ENCODE peak calls at places on chromosomes 1 and 21, in ten cellular contexts. N is body of pancreas, E is tibial nerve, Z is tibial artery, H is lung, A is mammary epithelial cell, B is hepatocyte, X is cardiac muscle cell, R is testis, S is psoas muscle. P is an unnamed sample.
A peak's percentile ranks its signal among the peaks of the same experiment; 100 is the strongest.

GRCh38 chr1:181588631-181589030 is 105.3 kb downstream of the CACNA1E start:
- DNase-seq in R (no peak), Z (no peak), B (no peak), H (no peak), E (no peak), N (no peak), S (no peak), X (no peak), A (peak; percentile 68), P (no peak)

GRCh38 chr1:17356387-17356992 is 15.5 kb upstream of the PADI6 start:
- DNase-seq in E (no peak), B (no peak), N (no peak), A (no peak), R (no peak), X (no peak), S (no peak), Z (no peak), H (no peak), P (no peak)

GRCh38 chr1:221815660-221816059 is 73.8 kb upstream of the DUSP10 start:
- DNase-seq in R (no peak), A (no peak), Z (no peak), H (no peak), N (no peak), B (no peak), S (no peak), X (no peak), E (no peak), P (no peak)

GRCh38 chr1:56797079-56797685 is 22.0 kb downstream of the FYB2 start:
- DNase-seq in E (no peak), R (peak; percentile 20), X (no peak), B (no peak), A (no peak), N (no peak), S (no peak), Z (no peak), H (no peak), P (no peak)

GRCh38 chr1:91827094-91828006 is 58.6 kb downstream of the TGFBR3 start:
- DNase-seq in R (no peak), H (no peak), E (no peak), B (peak; percentile 61), Z (no peak), A (peak; percentile 51), N (peak; percentile 65), X (no peak), S (no peak), P (no peak)

GRCh38 chr1:59290173-59290954 is 6.5 kb upstream of the FGGY start:
- DNase-seq in E (no peak), H (peak; percentile 51), N (peak; percentile 65), S (peak; percentile 46), A (peak; percentile 68), X (peak; percentile 67), Z (no peak), B (peak; percentile 69), R (no peak), P (peak; percentile 16)

GRCh38 chr1:54614024-54614423 is 9.3 kb downstream of the FAM151A start:
- DNase-seq in X (no peak), S (no peak), A (no peak), H (no peak), E (no peak), Z (no peak), R (no peak), N (no peak), B (no peak), P (no peak)

GRCh38 chr21:25313891-25314646 is 293.2 kb downstream of the MRPL39 start:
- DNase-seq in X (peak; percentile 57), R (no peak), B (no peak), A (no peak), E (no peak), H (no peak), Z (no peak), N (no peak), S (no peak), P (peak; percentile 12)

GRCh38 chr1:201712387-201713092 is 116.4 kb upstream of the IPO9 start:
- DNase-seq in X (no peak), R (no peak), H (no peak), E (no peak), Z (peak; percentile 73), N (no peak), S (no peak), B (no peak), A (no peak), P (no peak)

GRCh38 chr1:201710632-201711031 is 118.3 kb upstream of the IPO9 start:
- DNase-seq in N (no peak), X (no peak), S (no peak), R (no peak), B (no peak), H (no peak), Z (no peak), A (peak; percentile 23), E (no peak), P (no peak)

GRCh38 chr1:201713093-201713810 is 115.7 kb upstream of the IPO9 start:
- DNase-seq in Z (peak; percentile 99), R (peak; percentile 85), A (peak; percentile 94), N (peak; percentile 88), H (peak; percentile 90), B (peak; percentile 95), E (peak; percentile 91), S (peak; percentile 93), X (peak; percentile 100), P (peak; percentile 99)

GRCh38 chr1:201711101-201711597 is 117.8 kb upstream of the IPO9 start:
- DNase-seq in N (no peak), A (no peak), X (peak; percentile 30), E (no peak), S (no peak), B (no peak), H (no peak), R (no peak), Z (peak; percentile 80), P (no peak)

DNA sequence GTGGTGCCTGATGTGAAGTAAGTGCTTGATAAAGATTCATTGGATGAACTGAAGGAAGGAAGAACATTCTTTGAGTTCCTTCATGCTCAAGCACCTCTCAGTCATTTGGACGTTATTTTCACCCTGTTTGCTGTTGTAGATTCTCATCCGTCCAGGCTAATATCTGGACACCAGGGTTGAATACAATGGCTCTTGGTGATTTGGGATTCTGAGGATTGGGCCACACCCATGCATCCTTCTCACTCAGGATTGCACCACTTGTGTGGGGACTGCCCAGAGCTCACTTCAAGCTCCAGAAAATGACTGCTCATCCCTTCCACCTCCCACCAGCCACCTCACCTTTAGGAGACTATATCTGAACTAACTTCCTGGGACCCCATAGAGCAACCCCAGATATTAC is 117.1 kb upstream of the IPO9 start:
- DNase-seq in A (no peak), Z (peak; percentile 70), H (no peak), N (no peak), X (no peak), S (no peak), R (no peak), E (no peak), B (no peak), P (no peak)
- H3K4me1 ChIP-seq in A (peaks cover 55% of the 10 kb centered on the region), Z (no peaks in the 10 kb centered on the region), H (peaks cover 34% of the 10 kb centered on the region), N (peaks cover 36% of the 10 kb centered on the region), X (peaks cover 30% of the 10 kb centered on the region), S (peaks cover 48% of the 10 kb centered on the region), R (peaks cover 39% of the 10 kb centered on the region), E (peaks cover 83% of the 10 kb centered on the region), B (peaks cover 38% of the 10 kb centered on the region), P (peaks cover 59% of the 10 kb centered on the region)

DNA sequence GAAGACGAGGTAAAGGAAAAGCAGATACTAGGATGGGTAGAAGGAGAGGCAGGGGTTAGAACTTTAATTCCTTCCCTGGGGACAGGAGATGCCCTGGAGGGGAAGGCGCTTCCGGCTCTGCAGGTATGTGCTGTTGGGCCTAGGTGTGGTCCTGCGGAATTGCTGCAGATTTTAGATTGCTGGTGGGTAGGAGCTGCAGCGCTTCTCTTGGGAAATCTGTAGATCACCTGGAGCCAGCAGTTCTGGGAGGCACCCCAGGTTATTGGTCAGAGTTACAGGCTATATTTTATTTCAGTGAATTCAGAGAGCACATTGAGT is 1.1 kb downstream of the MGST3 start:
- DNase-seq in X (no peak), E (no peak), S (no peak), H (no peak), Z (no peak), A (no peak), N (peak; percentile 22), R (peak; percentile 35), B (no peak), P (no peak)
- H3K4me1 ChIP-seq in X (peaks cover 17% of the 10 kb centered on the region), E (peaks cover 61% of the 10 kb centered on the region), S (peaks cover 50% of the 10 kb centered on the region), H (peaks cover 17% of the 10 kb centered on the region), Z (no peaks in the 10 kb centered on the region), A (peaks cover 18% of the 10 kb centered on the region), N (peaks cover 44% of the 10 kb centered on the region), R (peaks cover 39% of the 10 kb centered on the region), B (peaks cover 32% of the 10 kb centered on the region), P (peaks cover 13% of the 10 kb centered on the region)

GRCh38 chr1:204145033-204145504 is 6.8 kb downstream of the ETNK2 start:
- DNase-seq in E (no peak), H (no peak), S (no peak), N (no peak), R (no peak), B (no peak), A (peak; percentile 17), X (no peak), Z (no peak), P (no peak)

GRCh38 chr1:204141131-204141530 is 10.7 kb downstream of the ETNK2 start:
- DNase-seq in H (no peak), R (no peak), X (no peak), N (no peak), B (no peak), E (no peak), A (no peak), S (no peak), Z (no peak), P (no peak)

GRCh38 chr1:204142032-204142974 is 9.5 kb downstream of the ETNK2 start:
- DNase-seq in Z (no peak), H (no peak), X (no peak), A (no peak), R (no peak), N (no peak), S (no peak), E (no peak), B (no peak), P (no peak)

GRCh38 chr1:204146309-204146708 is 5.5 kb downstream of the ETNK2 start:
- DNase-seq in N (no peak), R (no peak), A (no peak), E (no peak), Z (no peak), X (no peak), H (no peak), B (no peak), S (no peak), P (no peak)

DNA sequence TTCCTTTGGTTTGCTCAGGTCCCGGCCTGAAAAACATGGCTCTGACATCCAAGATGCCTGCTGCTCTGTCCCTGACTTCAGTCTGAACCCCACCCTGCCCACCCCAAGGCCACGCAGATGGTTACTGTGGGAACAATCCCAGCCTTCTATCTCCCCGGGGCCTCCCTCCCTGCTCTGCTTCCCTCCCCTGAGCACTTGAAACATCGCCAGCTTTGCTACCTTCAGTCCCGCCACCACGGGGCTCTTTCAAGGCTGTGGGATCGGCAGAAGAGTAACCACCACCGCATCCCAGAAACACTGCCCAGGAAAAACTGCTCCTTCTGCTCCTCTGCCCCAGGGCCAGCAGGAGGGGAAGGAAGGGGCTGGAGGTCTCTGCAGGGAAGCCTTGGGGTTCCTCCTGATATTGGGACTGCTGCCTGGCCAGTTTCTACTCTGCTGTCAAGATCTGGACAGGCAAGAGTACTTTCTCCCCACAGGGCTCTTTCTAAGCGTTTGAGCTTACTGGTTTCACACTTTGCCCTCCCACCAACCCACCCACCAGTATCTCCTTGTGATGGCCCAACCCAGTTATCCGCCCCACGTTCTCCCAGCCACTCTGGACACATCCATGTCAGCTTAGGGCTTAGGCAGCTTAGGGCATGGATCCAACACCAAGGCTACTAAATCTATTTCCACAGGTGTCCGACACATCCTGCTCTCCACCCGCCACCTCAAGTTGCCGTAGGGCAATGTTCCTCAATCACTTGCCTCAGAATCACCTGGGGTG is 8.4 kb downstream of the ETNK2 start:
- DNase-seq in B (no peak), X (no peak), A (no peak), N (peak; percentile 42), H (no peak), S (no peak), Z (no peak), R (peak; percentile 84), E (no peak), P (no peak)
- H3K4me1 ChIP-seq in B (no peaks in the 10 kb centered on the region), X (no peaks in the 10 kb centered on the region), A (no peaks in the 10 kb centered on the region), N (peaks cover 14% of the 10 kb centered on the region), H (no peaks in the 10 kb centered on the region), S (no peaks in the 10 kb centered on the region), Z (no peaks in the 10 kb centered on the region), R (peaks cover 46% of the 10 kb centered on the region), E (peaks cover 15% of the 10 kb centered on the region), P (no peaks in the 10 kb centered on the region)

GRCh38 chr1:30907390-30907640 is 1.2 kb downstream of the SDC3 start:
- DNase-seq in Z (no peak), X (no peak), E (no peak), B (no peak), H (no peak), N (no peak), A (no peak), R (no peak), S (no peak), P (no peak)
- H3K4me1 ChIP-seq in Z (no peaks in the 10 kb centered on the region), X (peaks cover 11% of the 10 kb centered on the region), E (peaks cover 78% of the 10 kb centered on the region), B (peaks cover 23% of the 10 kb centered on the region), H (no peaks in the 10 kb centered on the region), N (peaks cover 21% of the 10 kb centered on the region), A (peaks cover 25% of the 10 kb centered on the region), R (peaks cover 8% of the 10 kb centered on the region), S (no peaks in the 10 kb centered on the region), P (peaks cover 44% of the 10 kb centered on the region)

P was measured in SJSA1.